ENCODE peak calls at places on chromosomes 7 and 10, in eight cellular contexts. N is iPS-NIHi11; Y is naive thymus-derived CD4-positive, alpha-beta T cell; O is GM12891; V is nephron progenitor cell; A is NCI-H2107; I is CD8-positive, alpha-beta memory T cell; H is activated CD4-positive, alpha-beta memory T cell treated with anti-CD3 and anti-CD28 coated beads, Interleukin-2, amount 10 ng/mL, durations not matched to agents 7 days and 5 days. Q is an unnamed sample.
A peak's percentile ranks its signal among the peaks of the same experiment; 100 is the strongest.

GRCh38 chr7:119270045-119270464 is 1002.9 kb upstream of the KCND2 start:
- DNase-seq in N (peak; percentile 59), Y (no peak), O (peak; percentile 6), V (peak; percentile 57), A (peak; percentile 39), I (no peak), H (peak; percentile 37), Q (peak; percentile 10)

GRCh38 chr7:1286946-1287628 is 54.4 kb downstream of the UNCX start:
- DNase-seq in N (no peak), Y (no peak), O (no peak), V (no peak), A (no peak), I (no peak), H (no peak), Q (no peak)

GRCh38 chr10:131511391-131511790 is 199.9 kb upstream of the TCERG1L start:
- DNase-seq in N (no peak), Y (no peak), O (no peak), V (no peak), A (no peak), I (no peak), H (no peak), Q (no peak)

GRCh38 chr7:44058759-44059218 is 6.6 kb downstream of the PGAM2 start:
- DNase-seq in N (no peak), Y (no peak), O (no peak), V (no peak), A (no peak), I (no peak), H (no peak), Q (no peak)

GRCh38 chr10:74451127-74451829 is 300.3 kb downstream of the ADK start:
- DNase-seq in N (no peak), Y (no peak), O (no peak), V (no peak), A (no peak), I (no peak), H (no peak), Q (no peak)

GRCh38 chr7:98210513-98211220 is 572 bp upstream of the BHLHA15 start:
- DNase-seq in N (peak; percentile 81), Y (no peak), O (no peak), V (peak; percentile 37), A (no peak), I (no peak), H (no peak), Q (no peak)

GRCh38 chr10:17512341-17513001 is 58.1 kb upstream of the ST8SIA6 start:
- DNase-seq in N (no peak), Y (no peak), O (no peak), V (no peak), A (no peak), I (no peak), H (no peak), Q (no peak)

GRCh38 chr7:107044347-107045194 is at the start of gene PRKAR2B:
- DNase-seq in N (peak; percentile 95), Y (peak; percentile 73), O (peak; percentile 79), V (peak; percentile 92), A (peak; percentile 33), I (peak; percentile 62), H (peak; percentile 69), Q (peak; percentile 69)

GRCh38 chr7:98202367-98203195 is 8.7 kb upstream of the BHLHA15 start:
- DNase-seq in N (no peak), Y (peak; percentile 63), O (peak; percentile 88), V (no peak), A (no peak), I (peak; percentile 17), H (peak; percentile 77), Q (peak; percentile 84)

GRCh38 chr10:131750973-131751826 is 149.6 kb upstream of the PPP2R2D start:
- DNase-seq in N (no peak), Y (no peak), O (no peak), V (no peak), A (no peak), I (no peak), H (no peak), Q (no peak)

GRCh38 chr10:127536972-127537760 is 11.9 kb upstream of the NPS start:
- DNase-seq in N (no peak), Y (no peak), O (no peak), V (no peak), A (no peak), I (no peak), H (no peak), Q (no peak)

GRCh38 chr10:71648595-71649320 is 70.8 kb downstream of the C10orf105 start:
- DNase-seq in N (no peak), Y (no peak), O (no peak), V (no peak), A (no peak), I (no peak), H (no peak), Q (no peak)

GRCh38 chr10:131616040-131616439 is 284.8 kb upstream of the PPP2R2D start:
- DNase-seq in N (no peak), Y (no peak), O (no peak), V (no peak), A (no peak), I (no peak), H (no peak), Q (no peak)

GRCh38 chr10:70890917-70891431 is 2.6 kb upstream of the PCBD1 start:
- DNase-seq in N (no peak), Y (no peak), O (no peak), V (peak; percentile 55), A (no peak), I (no peak), H (no peak), Q (no peak)

GRCh38 chr7:156929789-156930539 is 19.5 kb upstream of the NOM1 start:
- DNase-seq in N (no peak), Y (no peak), O (no peak), V (no peak), A (no peak), I (peak; percentile 16), H (no peak), Q (no peak)

GRCh38 chr10:22554481-22555182 is 159.7 kb downstream of the PIP4K2A start:
- DNase-seq in N (no peak), Y (no peak), O (no peak), V (peak; percentile 38), A (peak; percentile 41), I (no peak), H (no peak), Q (no peak)

GRCh38 chr7:128974241-128974934 is 36.7 kb downstream of the IRF5 start:
- DNase-seq in N (no peak), Y (no peak), O (no peak), V (no peak), A (no peak), I (no peak), H (no peak), Q (no peak)

GRCh38 chr10:11515596-11516418 is 95.6 kb downstream of the USP6NL start:
- DNase-seq in N (peak; percentile 30), Y (peak; percentile 45), O (no peak), V (no peak), A (no peak), I (no peak), H (peak; percentile 48), Q (peak; percentile 43)

GRCh38 chr7:98206451-98207330 is 4.5 kb upstream of the BHLHA15 start:
- DNase-seq in N (no peak), Y (no peak), O (no peak), V (no peak), A (no peak), I (no peak), H (no peak), Q (no peak)

GRCh38 chr10:25689346-25690095 is 244.5 kb upstream of the MYO3A start:
- DNase-seq in N (no peak), Y (no peak), O (no peak), V (no peak), A (no peak), I (no peak), H (no peak), Q (no peak)

GRCh38 chr10:45580781-45581496 is 91.6 kb downstream of the ZFAND4 start:
- DNase-seq in N (no peak), Y (no peak), O (no peak), V (no peak), A (no peak), I (no peak), H (peak; percentile 23), Q (peak; percentile 42)

GRCh38 chr10:93462371-93462770 is 19.8 kb downstream of the MYOF start:
- DNase-seq in N (no peak), Y (no peak), O (no peak), V (no peak), A (no peak), I (no peak), H (no peak), Q (no peak)

GRCh38 chr10:51770719-51771118 is 71.3 kb upstream of the CSTF2T start:
- DNase-seq in N (no peak), Y (no peak), O (no peak), V (no peak), A (no peak), I (no peak), H (no peak), Q (no peak)

GRCh38 chr7:149188637-149189259 is 6.6 kb upstream of the ZNF282 start:
- DNase-seq in N (no peak), Y (no peak), O (no peak), V (no peak), A (no peak), I (no peak), H (no peak), Q (no peak)

GRCh38 chr7:95545007-95545615 is 51.2 kb downstream of the PDK4 start:
- DNase-seq in N (peak; percentile 64), Y (no peak), O (no peak), V (peak; percentile 18), A (no peak), I (no peak), H (no peak), Q (no peak)

GRCh38 chr7:8353991-8354390 is 79.4 kb upstream of the NXPH1 start:
- DNase-seq in N (no peak), Y (no peak), O (no peak), V (no peak), A (no peak), I (no peak), H (no peak), Q (no peak)

GRCh38 chr7:80307251-80307856 is 172.7 kb downstream of the GNAI1 start:
- DNase-seq in N (no peak), Y (no peak), O (no peak), V (no peak), A (no peak), I (no peak), H (no peak), Q (no peak)

GRCh38 chr7:99928994-99929729 is at the start of gene GJC3:
- DNase-seq in N (peak; percentile 83), Y (peak; percentile 27), O (peak; percentile 21), V (peak; percentile 53), A (peak; percentile 8), I (no peak), H (peak; percentile 59), Q (peak; percentile 30)

GRCh38 chr7:831596-832291 is 532 bp upstream of the SUN1 start:
- DNase-seq in N (no peak), Y (no peak), O (peak; percentile 57), V (no peak), A (no peak), I (no peak), H (peak; percentile 23), Q (peak; percentile 37)

GRCh38 chr7:30225863-30226361 is 58.5 kb upstream of the ZNRF2 start:
- DNase-seq in N (peak; percentile 38), Y (no peak), O (no peak), V (no peak), A (peak; percentile 64), I (no peak), H (no peak), Q (no peak)